ENCODE peak calls at places on chromosomes 2 and 18, in seven cellular contexts. One of them, this sample, is unnamed.
A peak's percentile ranks its signal among the peaks of the same experiment; 100 is the strongest.

GRCh38 chr18:14945984-14946383 is 198.0 kb downstream of the ANKRD30B start:
- DNase-seq in stimulated activated naive B cell treated with anti-CD40 and anti-IgM and Interleukin-4, amounts not matched to agents 10 μg/mL and 1 μg/mL and 100 μg/mL, for 72 hours: no peak
- DNase-seq in retina: no peak
- DNase-seq in Caki2: no peak
- DNase-seq in stomach: no peak
- DNase-seq in fibroblast of pulmonary artery: no peak
- DNase-seq in activated naive CD8-positive, alpha-beta T cell treated with anti-CD3 and anti-CD28 coated beads, Interleukin-2, amount 50 U/mL, for 24 hours: no peak
- DNase-seq in this sample: no peak

GRCh38 chr2:239290618-239291504 is 110.0 kb downstream of the HDAC4 start:
- DNase-seq in stimulated activated naive B cell treated with anti-CD40 and anti-IgM and Interleukin-4, amounts not matched to agents 10 μg/mL and 1 μg/mL and 100 μg/mL, for 72 hours: no peak
- DNase-seq in Caki2: no peak
- DNase-seq in retina: peak; percentile 67
- DNase-seq in activated naive CD8-positive, alpha-beta T cell treated with anti-CD3 and anti-CD28 coated beads, Interleukin-2, amount 50 U/mL, for 24 hours: no peak
- DNase-seq in fibroblast of pulmonary artery: no peak
- DNase-seq in stomach: no peak
- DNase-seq in this sample: no peak

GRCh38 chr18:1394966-1395365 is 490.3 kb downstream of the ADCYAP1 start:
- DNase-seq in Caki2: no peak
- DNase-seq in activated naive CD8-positive, alpha-beta T cell treated with anti-CD3 and anti-CD28 coated beads, Interleukin-2, amount 50 U/mL, for 24 hours: no peak
- DNase-seq in stomach: no peak
- DNase-seq in fibroblast of pulmonary artery: no peak
- DNase-seq in retina: no peak
- DNase-seq in stimulated activated naive B cell treated with anti-CD40 and anti-IgM and Interleukin-4, amounts not matched to agents 10 μg/mL and 1 μg/mL and 100 μg/mL, for 72 hours: no peak
- DNase-seq in this sample: no peak

GRCh38 chr18:42520074-42520473 is 565.0 kb downstream of the PIK3C3 start:
- DNase-seq in fibroblast of pulmonary artery: no peak
- DNase-seq in stimulated activated naive B cell treated with anti-CD40 and anti-IgM and Interleukin-4, amounts not matched to agents 10 μg/mL and 1 μg/mL and 100 μg/mL, for 72 hours: no peak
- DNase-seq in Caki2: no peak
- DNase-seq in retina: no peak
- DNase-seq in activated naive CD8-positive, alpha-beta T cell treated with anti-CD3 and anti-CD28 coated beads, Interleukin-2, amount 50 U/mL, for 24 hours: no peak
- DNase-seq in stomach: no peak
- DNase-seq in this sample: no peak

GRCh38 chr2:143420313-143420712 is 291.1 kb downstream of the ARHGAP15 start:
- DNase-seq in retina: no peak
- DNase-seq in activated naive CD8-positive, alpha-beta T cell treated with anti-CD3 and anti-CD28 coated beads, Interleukin-2, amount 50 U/mL, for 24 hours: no peak
- DNase-seq in Caki2: no peak
- DNase-seq in stimulated activated naive B cell treated with anti-CD40 and anti-IgM and Interleukin-4, amounts not matched to agents 10 μg/mL and 1 μg/mL and 100 μg/mL, for 72 hours: no peak
- DNase-seq in fibroblast of pulmonary artery: no peak
- DNase-seq in stomach: no peak
- DNase-seq in this sample: no peak

GRCh38 chr2:240465765-240466578 is 30.5 kb downstream of the GPC1 start:
- DNase-seq in fibroblast of pulmonary artery: no peak
- DNase-seq in stomach: peak; percentile 20
- DNase-seq in retina: peak; percentile 10
- DNase-seq in activated naive CD8-positive, alpha-beta T cell treated with anti-CD3 and anti-CD28 coated beads, Interleukin-2, amount 50 U/mL, for 24 hours: no peak
- DNase-seq in stimulated activated naive B cell treated with anti-CD40 and anti-IgM and Interleukin-4, amounts not matched to agents 10 μg/mL and 1 μg/mL and 100 μg/mL, for 72 hours: peak; percentile 3
- DNase-seq in Caki2: no peak
- DNase-seq in this sample: no peak

GRCh38 chr2:214699236-214699635 is 110.2 kb downstream of the BARD1 start:
- DNase-seq in stimulated activated naive B cell treated with anti-CD40 and anti-IgM and Interleukin-4, amounts not matched to agents 10 μg/mL and 1 μg/mL and 100 μg/mL, for 72 hours: no peak
- DNase-seq in retina: no peak
- DNase-seq in fibroblast of pulmonary artery: no peak
- DNase-seq in activated naive CD8-positive, alpha-beta T cell treated with anti-CD3 and anti-CD28 coated beads, Interleukin-2, amount 50 U/mL, for 24 hours: no peak
- DNase-seq in Caki2: no peak
- DNase-seq in stomach: no peak
- DNase-seq in this sample: no peak

GRCh38 chr2:29262681-29263260 is 147.6 kb downstream of the CLIP4 start:
- DNase-seq in retina: peak; percentile 34
- DNase-seq in stimulated activated naive B cell treated with anti-CD40 and anti-IgM and Interleukin-4, amounts not matched to agents 10 μg/mL and 1 μg/mL and 100 μg/mL, for 72 hours: no peak
- DNase-seq in fibroblast of pulmonary artery: no peak
- DNase-seq in Caki2: no peak
- DNase-seq in stomach: no peak
- DNase-seq in activated naive CD8-positive, alpha-beta T cell treated with anti-CD3 and anti-CD28 coated beads, Interleukin-2, amount 50 U/mL, for 24 hours: no peak
- DNase-seq in this sample: peak; percentile 63

GRCh38 chr2:17966793-17967192 is 88.3 kb downstream of the KCNS3 start:
- DNase-seq in Caki2: no peak
- DNase-seq in stomach: no peak
- DNase-seq in fibroblast of pulmonary artery: no peak
- DNase-seq in stimulated activated naive B cell treated with anti-CD40 and anti-IgM and Interleukin-4, amounts not matched to agents 10 μg/mL and 1 μg/mL and 100 μg/mL, for 72 hours: no peak
- DNase-seq in activated naive CD8-positive, alpha-beta T cell treated with anti-CD3 and anti-CD28 coated beads, Interleukin-2, amount 50 U/mL, for 24 hours: no peak
- DNase-seq in retina: no peak
- DNase-seq in this sample: no peak

GRCh38 chr2:64522843-64523428 is 1.2 kb upstream of the AFTPH start:
- DNase-seq in stimulated activated naive B cell treated with anti-CD40 and anti-IgM and Interleukin-4, amounts not matched to agents 10 μg/mL and 1 μg/mL and 100 μg/mL, for 72 hours: peak; percentile 42
- DNase-seq in fibroblast of pulmonary artery: peak; percentile 91
- DNase-seq in stomach: peak; percentile 69
- DNase-seq in retina: peak; percentile 84
- DNase-seq in activated naive CD8-positive, alpha-beta T cell treated with anti-CD3 and anti-CD28 coated beads, Interleukin-2, amount 50 U/mL, for 24 hours: peak; percentile 70
- DNase-seq in Caki2: peak; percentile 71
- DNase-seq in this sample: peak; percentile 93

This sample was measured in left kidney.